ENCODE peak calls at places on chromosomes 5 and 9, in seven cellular contexts. V is coronary artery, G is H9, L is A549, F is mammary epithelial cell, A is prostate gland, N is AG09309. J is an unnamed sample.

GRCh38 chr9:90942555-90942954 is 140.9 kb downstream of the SYK start:
- DNase-seq in V (no peak), G (no peak), L (no peak), F (peak), A (peak), N (no peak), J (no peak)

GRCh38 chr5:176664886-176665285 is 17.6 kb downstream of the TSPAN17 start:
- DNase-seq in V (no peak), G (no peak), L (no peak), F (no peak), A (no peak), N (no peak), J (no peak)

GRCh38 chr9:76394023-76394895 is at the start of gene RFK:
- DNase-seq in V (peak), G (peak), L (peak), F (peak), A (peak), N (peak), J (peak)

GRCh38 chr5:69213513-69214215 is 21.0 kb upstream of the CDK7 start:
- DNase-seq in V (no peak), G (no peak), L (peak), F (peak), A (no peak), N (no peak), J (no peak)

GRCh38 chr9:134861586-134862334 is 18.9 kb upstream of the FCN2 start:
- DNase-seq in V (no peak), G (peak), L (no peak), F (no peak), A (no peak), N (no peak), J (no peak)

GRCh38 chr5:1295650-1296037 is 776 bp upstream of the TERT start:
- DNase-seq in V (peak), G (no peak), L (no peak), F (no peak), A (no peak), N (no peak), J (no peak)

GRCh38 chr5:91007251-91007650 is 375.9 kb downstream of the ARRDC3 start:
- DNase-seq in V (no peak), G (no peak), L (peak), F (no peak), A (no peak), N (no peak), J (no peak)

GRCh38 chr5:122972877-122973276 is 63.6 kb downstream of the PPIC start:
- DNase-seq in V (no peak), G (no peak), L (no peak), F (peak), A (no peak), N (no peak), J (no peak)

GRCh38 chr5:103059525-103059924 is 60.4 kb downstream of the GIN1 start:
- DNase-seq in V (no peak), G (no peak), L (no peak), F (no peak), A (no peak), N (no peak), J (no peak)

GRCh38 chr5:127070243-127070642 is 3.1 kb downstream of the C5orf63 start:
- DNase-seq in V (no peak), G (no peak), L (no peak), F (no peak), A (no peak), N (no peak), J (no peak)

GRCh38 chr5:50969207-50970145 is 303.0 kb downstream of the PARP8 start:
- DNase-seq in V (no peak), G (peak), L (no peak), F (no peak), A (no peak), N (no peak), J (no peak)

GRCh38 chr9:37938121-37938906 is 34.4 kb upstream of the SLC25A51 start:
- DNase-seq in V (no peak), G (no peak), L (no peak), F (peak), A (peak), N (peak), J (peak)

GRCh38 chr5:132258102-132259060 is 885 bp downstream of the PDLIM4 start:
- DNase-seq in V (peak), G (peak), L (no peak), F (peak), A (no peak), N (no peak), J (no peak)

GRCh38 chr9:94120854-94121376 is 36.7 kb downstream of the PTPDC1 start:
- DNase-seq in V (no peak), G (no peak), L (no peak), F (no peak), A (no peak), N (no peak), J (no peak)

GRCh38 chr5:168174376-168174775 is 117.1 kb upstream of the WWC1 start:
- DNase-seq in V (no peak), G (no peak), L (no peak), F (no peak), A (no peak), N (no peak), J (no peak)

GRCh38 chr9:128611600-128612394 is 44.9 kb downstream of the DYNC2I2 start:
- DNase-seq in V (no peak), G (no peak), L (no peak), F (no peak), A (no peak), N (no peak), J (no peak)

GRCh38 chr9:107480386-107480789 is 9.2 kb downstream of the KLF4 start:
- DNase-seq in V (no peak), G (no peak), L (peak), F (peak), A (no peak), N (peak), J (peak)

GRCh38 chr5:135027699-135028615 is 6.1 kb downstream of the PITX1 start:
- DNase-seq in V (no peak), G (no peak), L (no peak), F (no peak), A (no peak), N (no peak), J (no peak)

GRCh38 chr9:121640076-121640475 is 11.4 kb upstream of the DAB2IP start:
- DNase-seq in V (no peak), G (peak), L (peak), F (no peak), A (peak), N (no peak), J (no peak)

GRCh38 chr5:81408496-81408895 is 14.6 kb upstream of the ACOT12 start:
- DNase-seq in V (no peak), G (no peak), L (no peak), F (no peak), A (no peak), N (no peak), J (no peak)

GRCh38 chr9:94681508-94681907 is 42.2 kb upstream of the FBP1 start:
- DNase-seq in V (peak), G (peak), L (peak), F (peak), A (peak), N (peak), J (no peak)

GRCh38 chr9:34884732-34885131 is 73.4 kb upstream of the PHF24 start:
- DNase-seq in V (no peak), G (no peak), L (no peak), F (peak), A (no peak), N (no peak), J (no peak)

GRCh38 chr9:108270041-108270440 is 585.7 kb downstream of the ACTL7B start:
- DNase-seq in V (no peak), G (no peak), L (no peak), F (peak), A (no peak), N (no peak), J (no peak)

GRCh38 chr5:74552101-74552500 is 88.4 kb downstream of the ENC1 start:
- DNase-seq in V (no peak), G (no peak), L (no peak), F (peak), A (no peak), N (no peak), J (no peak)

GRCh38 chr5:41636605-41637004 is 126.2 kb upstream of the PLCXD3 start:
- DNase-seq in V (no peak), G (peak), L (peak), F (peak), A (no peak), N (no peak), J (no peak)
- TF ChIP-seq CTCF in V (no peak), G (peak), L (no peak), F (peak), A (no peak), N (peak), J (peak)

DNA sequence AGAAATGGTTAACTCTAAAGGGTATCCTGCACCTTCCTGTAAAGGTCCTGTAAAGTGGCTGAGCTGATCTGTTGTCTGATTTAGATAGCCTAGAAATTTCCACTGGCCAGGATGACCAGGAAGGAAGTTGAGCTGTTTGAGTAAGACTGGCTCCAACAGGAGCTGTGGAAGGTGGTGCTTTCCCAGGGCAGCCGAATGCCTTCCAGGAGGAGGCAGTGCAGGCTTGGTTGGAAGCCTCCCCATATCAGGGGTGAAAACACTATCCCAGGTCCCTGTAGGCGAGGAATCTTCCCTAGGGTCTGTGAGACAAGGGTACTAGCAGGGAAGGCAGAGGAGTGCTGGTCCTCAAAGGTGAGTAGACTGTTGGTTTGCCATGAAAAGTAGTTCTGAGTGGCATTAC is 98.4 kb downstream of the LIX1 start:
- DNase-seq in V (no peak), G (peak), L (peak), F (peak), A (no peak), N (no peak), J (no peak)
- TF ChIP-seq CTCF in V (no peak), G (peak), L (peak), F (peak), A (no peak), N (peak), J (peak)

GRCh38 chr5:67339219-67339767 is 142.7 kb upstream of the CD180 start:
- DNase-seq in V (no peak), G (no peak), L (no peak), F (no peak), A (no peak), N (no peak), J (no peak)

GRCh38 chr5:67337751-67338150 is 141.2 kb upstream of the CD180 start:
- DNase-seq in V (no peak), G (no peak), L (no peak), F (no peak), A (no peak), N (no peak), J (no peak)

GRCh38 chr5:67341478-67341877 is 144.9 kb upstream of the CD180 start:
- DNase-seq in V (no peak), G (no peak), L (no peak), F (no peak), A (no peak), N (no peak), J (no peak)

GRCh38 chr5:67335391-67335790 is 138.8 kb upstream of the CD180 start:
- DNase-seq in V (no peak), G (no peak), L (no peak), F (no peak), A (no peak), N (no peak), J (no peak)

GRCh38 chr5:67338416-67338815 is 141.8 kb upstream of the CD180 start:
- DNase-seq in V (no peak), G (no peak), L (no peak), F (no peak), A (no peak), N (no peak), J (no peak)
- TF ChIP-seq CTCF in V (no peak), G (no peak), L (no peak), F (no peak), A (no peak), N (no peak), J (no peak)

DNA sequence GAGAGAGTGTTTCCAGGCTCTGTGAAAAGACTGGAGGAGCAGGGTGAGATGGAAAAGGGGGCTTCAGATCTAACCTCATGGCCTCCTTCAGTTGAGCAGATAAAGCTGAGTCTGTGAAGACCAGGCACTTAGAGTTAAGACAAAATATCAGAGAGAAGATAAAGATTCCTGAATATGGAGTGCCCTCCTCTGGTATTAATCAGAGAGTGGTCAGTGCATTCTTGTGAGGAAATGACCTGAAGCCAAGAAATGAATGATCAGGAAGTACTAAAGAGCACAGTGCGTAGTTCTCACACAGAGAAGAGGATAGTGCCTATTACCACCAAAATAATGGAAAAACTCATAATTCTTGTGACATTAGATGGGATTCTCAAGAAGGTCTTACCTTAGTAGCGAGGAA is 1417.0 kb upstream of the ACO1 start:
- DNase-seq in V (no peak), G (no peak), L (peak), F (peak), A (no peak), N (no peak), J (no peak)
- TF ChIP-seq CTCF in V (no peak), G (peak), L (no peak), F (peak), A (no peak), N (no peak), J (no peak)